ENCODE peak calls at places on chromosomes 5 and 9, in seven cellular contexts. K, F, E, O, G, D and Q are unnamed samples. For H3K9me3 and H3K27me3, the result is how much of the 10 kb centered on the place peaks cover.

GRCh38 chr5:116935561-116936162 is 361.0 kb upstream of the SEMA6A start:
- DNase-seq in F (no peak), K (no peak), E (no peak), G (no peak), D (no peak), O (no peak), Q (no peak)

GRCh38 chr5:154193636-154194035 is 3.1 kb downstream of the GALNT10 start:
- DNase-seq in G (no peak), K (no peak), D (no peak), E (no peak), O (peak), F (no peak), Q (no peak)

GRCh38 chr5:28766565-28767158 is 1728.3 kb upstream of the CDH9 start:
- DNase-seq in E (peak), D (no peak), K (no peak), G (no peak), F (no peak), O (peak), Q (no peak)

GRCh38 chr9:136244116-136244775 is 1.4 kb downstream of the QSOX2 start:
- DNase-seq in G (no peak), F (no peak), D (no peak), K (no peak), E (no peak), O (no peak), Q (no peak)

GRCh38 chr9:126550891-126551351 is 62.8 kb upstream of the LMX1B start:
- DNase-seq in O (no peak), G (no peak), F (no peak), E (no peak), K (no peak), D (no peak), Q (no peak)

GRCh38 chr5:180605554-180606214 is 14.4 kb upstream of the SCGB3A1 start:
- DNase-seq in K (peak), G (peak), F (peak), D (peak), O (peak), E (peak), Q (peak)

GRCh38 chr9:109320734-109321448 is at the start of gene EPB41L4B:
- DNase-seq in D (no peak), G (peak), K (peak), F (peak), O (peak), E (peak), Q (peak)

GRCh38 chr5:169512385-169512784 is 71.2 kb upstream of the SPDL1 start:
- DNase-seq in K (no peak), O (no peak), D (no peak), F (no peak), G (no peak), E (no peak), Q (no peak)

GRCh38 chr9:124309665-124310064 is 51.9 kb downstream of the NEK6 start:
- DNase-seq in O (peak), E (peak), F (peak), D (peak), G (no peak), K (no peak), Q (no peak)

GRCh38 chr9:85243921-85244320 is 497.8 kb downstream of the AGTPBP1 start:
- DNase-seq in F (no peak), D (no peak), G (no peak), E (no peak), K (no peak), O (no peak), Q (no peak)

GRCh38 chr5:149389552-149390495 is 10.7 kb upstream of the IL17B start:
- DNase-seq in F (no peak), G (no peak), O (no peak), E (no peak), D (no peak), K (no peak), Q (no peak)

GRCh38 chr5:123176224-123176937 is 87.3 kb downstream of the PRDM6 start:
- DNase-seq in D (no peak), G (no peak), E (no peak), O (peak), K (no peak), F (no peak), Q (no peak)

GRCh38 chr5:151319334-151319733 is 15.8 kb upstream of the SLC36A3 start:
- DNase-seq in K (no peak), E (no peak), O (peak), F (peak), D (no peak), G (no peak), Q (peak)

GRCh38 chr5:83919071-83920041 is 198.7 kb upstream of the HAPLN1 start:
- DNase-seq in G (no peak), D (no peak), O (peak), K (no peak), F (no peak), E (no peak), Q (no peak)

GRCh38 chr5:148384389-148384756 is 615 bp downstream of the FBXO38 start:
- DNase-seq in D (no peak), E (no peak), K (no peak), F (no peak), G (no peak), O (no peak), Q (no peak)

GRCh38 chr9:14312721-14313377 is 1.1 kb downstream of the NFIB start:
- DNase-seq in O (no peak), E (peak), G (peak), D (no peak), F (no peak), K (no peak), Q (peak)

GRCh38 chr5:38780950-38781349 is 64.9 kb upstream of the OSMR start:
- DNase-seq in O (peak), F (peak), K (peak), D (peak), E (no peak), G (no peak), Q (peak)

GRCh38 chr9:95037789-95038521 is 279.6 kb downstream of the FANCC start:
- DNase-seq in E (no peak), D (no peak), K (no peak), O (no peak), G (no peak), F (no peak), Q (no peak)

GRCh38 chr9:109331353-109331752 is 10.5 kb upstream of the EPB41L4B start:
- DNase-seq in E (no peak), D (no peak), O (no peak), F (peak), K (peak), G (peak), Q (peak)

GRCh38 chr9:111529787-111530186 is 4.8 kb downstream of the ZNF483 start:
- DNase-seq in K (no peak), O (no peak), F (no peak), E (peak), G (no peak), D (no peak), Q (no peak)

GRCh38 chr5:95864944-95865504 is 42.5 kb upstream of the GLRX start:
- DNase-seq in G (no peak), F (no peak), K (no peak), E (peak), D (no peak), O (peak), Q (no peak)

GRCh38 chr9:106862115-106862945 is 636 bp upstream of the ZNF462 start:
- DNase-seq in G (no peak), D (no peak), O (peak), K (no peak), F (peak), E (peak), Q (peak)

GRCh38 chr9:123346026-123346425 is 10.0 kb upstream of the CRB2 start:
- DNase-seq in E (no peak), D (no peak), K (no peak), F (no peak), O (no peak), G (no peak), Q (no peak)

GRCh38 chr5:36398137-36398536 is 96.4 kb upstream of the RANBP3L start:
- DNase-seq in E (peak), D (no peak), K (no peak), F (no peak), O (peak), G (no peak), Q (no peak)

GRCh38 chr5:81450940-81451339 is 57.0 kb upstream of the ACOT12 start:
- DNase-seq in O (peak), G (no peak), K (no peak), F (no peak), E (no peak), D (no peak), Q (no peak)

GRCh38 chr5:6372251-6373080 is 5.9 kb downstream of the MED10 start:
- DNase-seq in E (no peak), G (no peak), D (no peak), F (no peak), K (no peak), O (no peak), Q (no peak)

GRCh38 chr5:1418238-1418920 is 26.9 kb downstream of the SLC6A3 start:
- DNase-seq in E (no peak), G (no peak), K (no peak), F (no peak), D (no peak), O (no peak), Q (no peak)

GRCh38 chr5:42569325-42569724 is 146.1 kb downstream of the GHR start:
- DNase-seq in F (no peak), K (no peak), G (no peak), E (no peak), O (no peak), D (no peak), Q (no peak)

GRCh38 chr9:71895122-71895521 is 15.9 kb downstream of the ABHD17B start:
- DNase-seq in G (no peak), D (no peak), E (no peak), K (no peak), F (no peak), O (peak), Q (no peak)

GRCh38 chr5:179123109-179123426 is 62.9 kb downstream of the ZNF354C start:
- DNase-seq in E (no peak), O (no peak), F (no peak), G (peak), D (no peak), K (peak), Q (no peak)

GRCh38 chr5:179120421-179120861 is 60.3 kb downstream of the ZNF354C start:
- DNase-seq in O (no peak), D (no peak), K (peak), G (peak), E (no peak), F (no peak), Q (no peak)

GRCh38 chr5:179122411-179123108 is 62.4 kb downstream of the ZNF354C start:
- DNase-seq in D (no peak), E (no peak), O (no peak), G (peak), F (no peak), K (no peak), Q (peak)

GRCh38 chr5:179120951-179121666 is 60.9 kb downstream of the ZNF354C start:
- DNase-seq in D (no peak), E (no peak), O (no peak), G (peak), F (no peak), K (peak), Q (no peak)

GRCh38 chr5:179121667-179122111 is 61.5 kb downstream of the ZNF354C start:
- DNase-seq in E (no peak), G (peak), K (peak), O (no peak), F (no peak), D (no peak), Q (no peak)
- H3K9me3 ChIP-seq in E (under half), G (under half), K (under half), O (under half), F (under half), D (half or more), Q (under half)

DNA sequence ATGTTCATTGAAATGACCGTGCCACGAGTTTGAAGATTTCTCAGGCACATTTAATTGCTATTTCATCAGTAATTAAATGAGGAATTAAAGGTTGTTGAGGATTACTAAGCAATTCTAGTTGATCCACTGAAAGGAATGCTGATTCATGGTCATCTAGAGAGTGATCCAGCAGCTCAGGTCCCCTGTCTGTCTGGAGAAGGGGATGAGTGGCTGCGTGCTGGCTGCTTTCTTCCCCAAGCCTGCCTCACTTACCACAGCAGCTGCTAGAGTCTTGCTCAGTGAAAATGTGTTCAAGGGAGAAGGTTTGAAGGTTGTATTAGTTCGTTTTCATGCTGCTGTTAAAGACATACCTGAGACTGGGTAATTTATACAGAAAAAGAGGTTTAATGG is 7.8 kb upstream of the TGFBI start:
- DNase-seq in O (peak), G (no peak), K (no peak), F (no peak), E (no peak), D (no peak), Q (no peak)
- H3K27ac ChIP-seq in O (peak), G (no peak), K (no peak), F (no peak), E (no peak), D (peak), Q (no peak)

DNA sequence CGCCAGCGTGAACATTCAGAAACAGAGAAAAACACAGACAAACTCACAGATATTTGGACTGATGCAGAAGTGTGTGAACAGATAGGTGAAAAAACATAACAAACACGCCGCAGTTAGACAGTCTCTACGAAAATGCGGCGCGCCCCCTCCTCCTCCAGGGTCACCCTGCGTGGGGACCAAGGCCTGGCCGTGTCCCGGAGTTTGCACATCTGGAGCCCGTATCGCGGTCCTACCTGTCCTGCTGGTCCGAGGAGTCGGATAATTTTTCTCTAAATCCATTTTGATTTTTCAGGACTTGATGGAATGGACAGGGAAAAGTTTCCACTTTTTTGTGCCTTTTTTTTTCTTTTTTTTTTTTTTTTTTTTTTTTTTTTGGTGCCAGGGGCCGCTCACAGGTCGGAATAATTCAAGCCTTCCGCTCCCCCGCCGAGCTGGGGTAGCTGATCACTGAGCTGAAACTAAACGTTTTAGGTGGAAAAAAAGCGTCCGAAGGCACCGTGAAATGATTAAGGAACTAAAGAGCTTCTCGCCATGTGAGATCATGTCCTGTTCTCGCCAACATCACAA is at the start of gene PAX5:
- DNase-seq in G (no peak), O (no peak), F (no peak), K (no peak), D (no peak), E (no peak), Q (no peak)
- H3K27me3 ChIP-seq in G (half or more), O (half or more), F (under half), K (half or more), D (half or more), E (half or more), Q (under half)

GRCh38 chr9:21750021-21750735 is 52.3 kb upstream of the MTAP start:
- DNase-seq in D (no peak), F (no peak), E (no peak), G (no peak), K (no peak), O (no peak), Q (no peak)

GRCh38 chr9:21754741-21755140 is 47.7 kb upstream of the MTAP start:
- DNase-seq in G (no peak), O (no peak), F (no peak), D (no peak), E (no peak), K (no peak), Q (no peak)

GRCh38 chr9:21746550-21746949 is 55.9 kb upstream of the MTAP start:
- DNase-seq in G (no peak), F (no peak), O (no peak), E (no peak), D (no peak), K (no peak), Q (no peak)

GRCh38 chr9:21747171-21747570 is 55.3 kb upstream of the MTAP start:
- DNase-seq in D (no peak), O (no peak), E (no peak), F (no peak), G (no peak), K (no peak), Q (no peak)

GRCh38 chr9:21752003-21752402 is 50.4 kb upstream of the MTAP start:
- DNase-seq in E (peak), K (no peak), G (no peak), F (no peak), D (no peak), O (no peak), Q (no peak)
- H3K9me3 ChIP-seq in E (under half), K (under half), G (under half), F (under half), D (under half), O (under half), Q (under half)

GRCh38 chr5:132887326-132887725 is 13.9 kb downstream of the LEAP2 start:
- DNase-seq in O (peak), G (no peak), F (no peak), E (no peak), D (no peak), K (no peak), Q (no peak)
- H3K27ac ChIP-seq in O (no peak), G (no peak), F (no peak), E (no peak), D (no peak), K (no peak), Q (no peak)

GRCh38 chr9:133126697-133127339 is 5.8 kb upstream of the RALGDS start:
- DNase-seq in F (no peak), K (no peak), E (no peak), D (no peak), O (no peak), G (no peak), Q (no peak)
- H3K27me3 ChIP-seq in F (under half), K (under half), E (under half), D (under half), O (under half), G (under half), Q (under half)

DNA sequence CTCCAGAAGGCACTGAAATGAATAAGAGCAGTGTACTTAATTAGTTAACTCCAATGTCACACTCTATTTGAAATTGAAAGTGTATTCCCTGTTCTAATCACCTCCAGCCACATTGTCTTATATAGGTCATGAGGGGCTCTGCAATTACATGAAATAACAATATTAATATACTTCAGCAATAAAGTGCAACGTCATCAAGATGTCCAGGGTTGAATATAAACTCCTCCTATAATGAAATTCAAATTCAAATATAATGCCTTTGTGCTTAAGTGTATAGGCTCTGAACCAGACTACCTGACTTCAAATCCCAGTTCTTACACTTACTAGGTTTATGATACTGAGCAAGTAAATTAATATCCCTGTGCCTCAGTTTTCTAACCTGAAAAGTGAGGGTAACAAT is 195.6 kb upstream of the SMC2 start:
- DNase-seq in D (no peak), G (no peak), E (no peak), K (no peak), O (no peak), F (no peak), Q (no peak)
- H3K9me3 ChIP-seq in D (under half), G (under half), E (under half), K (under half), O (under half), F (under half), Q (under half)

DNA sequence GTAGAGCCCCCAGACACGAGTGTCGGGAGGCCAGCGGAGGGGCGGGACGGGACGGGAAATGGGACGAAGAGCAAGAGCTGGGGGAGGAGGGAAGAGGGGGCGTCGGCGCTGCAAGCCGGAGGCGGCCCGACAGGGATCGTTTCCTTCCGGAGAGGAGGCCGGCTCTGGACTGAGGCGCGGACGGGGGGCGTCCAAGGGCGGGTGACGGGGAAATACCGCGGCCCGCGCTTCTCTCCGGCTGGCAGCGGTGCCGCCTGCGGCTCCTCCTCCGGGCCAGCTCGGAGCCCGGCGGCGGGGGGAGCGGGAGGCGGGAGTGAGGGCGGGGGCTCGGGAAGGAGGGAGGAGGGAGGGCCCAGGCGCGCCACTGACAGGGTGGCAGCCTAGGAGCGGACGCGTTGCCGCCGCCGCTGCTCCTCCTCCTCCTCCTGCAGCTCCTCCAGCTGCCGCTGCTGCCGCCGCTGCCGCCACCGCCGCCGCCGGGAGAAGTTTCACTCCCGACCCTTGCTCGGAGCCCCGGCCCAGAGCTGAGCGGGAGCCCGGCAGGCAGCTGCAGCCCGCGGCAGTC is at the start of gene CHSY3:
- DNase-seq in E (peak), D (peak), O (peak), K (peak), F (peak), G (peak), Q (peak)
- H3K27ac ChIP-seq in E (no peak), D (no peak), O (no peak), K (peak), F (peak), G (peak), Q (peak)

DNA sequence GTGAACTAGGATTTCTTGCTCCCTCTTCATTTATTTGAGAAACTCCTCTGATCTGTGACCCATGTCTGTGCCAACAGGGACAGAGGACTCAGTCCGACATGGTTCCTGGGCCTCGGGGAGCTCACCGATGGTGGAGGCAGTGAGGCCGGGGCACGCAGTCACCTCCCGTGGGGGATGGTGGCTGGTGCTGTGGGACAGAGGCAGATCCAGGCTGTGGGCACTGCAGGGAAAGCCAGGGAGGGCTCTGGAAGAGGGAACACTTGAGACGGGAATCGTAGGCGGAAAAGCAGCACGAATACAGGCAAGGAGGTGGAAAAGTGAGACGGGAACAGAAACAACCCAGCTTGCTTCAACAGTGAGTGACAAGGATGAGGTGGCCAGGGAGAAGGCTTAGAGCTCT is 127.8 kb downstream of the GABBR2 start:
- DNase-seq in D (no peak), O (no peak), K (no peak), G (no peak), E (no peak), F (no peak), Q (no peak)
- H3K27me3 ChIP-seq in D (under half), O (under half), K (under half), G (under half), E (under half), F (under half), Q (under half)